ENCODE peak calls at places on chromosomes 2 and 18, in ten cellular contexts. T is ovary; O is breast epithelium; Y is OCI-LY7; I is CD8-positive, alpha-beta memory T cell; G is CD4-positive, alpha-beta T cell; C is pancreas; B is kidney; V is aorta; A is astrocyte. K is an unnamed sample. For H3K9me3, the result is how much of the 10 kb centered on the place peaks cover.

GRCh38 chr2:229714736-229715541 is 584 bp upstream of the DNER start:
- DNase-seq in T (no peak), O (no peak), Y (no peak), I (no peak), G (peak), C (peak), B (peak), V (peak), A (peak), K (no peak)

GRCh38 chr18:74945774-74946545 is 263.0 kb downstream of the PTGR3 start:
- DNase-seq in T (no peak), O (no peak), Y (no peak), I (no peak), G (no peak), C (no peak), B (no peak), V (no peak), A (peak), K (no peak)

GRCh38 chr2:226898925-226899324 is 63.1 kb downstream of the RHBDD1 start:
- DNase-seq in T (no peak), O (no peak), Y (no peak), I (no peak), G (no peak), C (no peak), B (no peak), V (no peak), A (no peak), K (no peak)

GRCh38 chr2:71610671-71611070 is 157.3 kb downstream of the DYSF start:
- DNase-seq in T (peak), O (peak), Y (no peak), I (no peak), G (no peak), C (no peak), B (peak), V (no peak), A (no peak), K (peak)

GRCh38 chr2:66189598-66189997 is 245.3 kb upstream of the MEIS1 start:
- DNase-seq in T (no peak), O (no peak), Y (no peak), I (no peak), G (no peak), C (no peak), B (no peak), V (no peak), A (no peak), K (no peak)

GRCh38 chr18:50469380-50469781 is 90.5 kb upstream of the MAPK4 start:
- DNase-seq in T (no peak), O (no peak), Y (no peak), I (no peak), G (no peak), C (no peak), B (no peak), V (peak), A (no peak), K (no peak)

GRCh38 chr2:97656905-97657587 is 6.8 kb downstream of the ACTR1B start:
- DNase-seq in T (no peak), O (no peak), Y (no peak), I (no peak), G (no peak), C (no peak), B (no peak), V (no peak), A (no peak), K (no peak)

GRCh38 chr2:98761267-98761781 is 30.4 kb upstream of the MGAT4A start:
- DNase-seq in T (no peak), O (no peak), Y (peak), I (no peak), G (peak), C (no peak), B (no peak), V (no peak), A (no peak), K (peak)

GRCh38 chr2:75844651-75845050 is 133.9 kb upstream of the GCFC2 start:
- DNase-seq in T (no peak), O (no peak), Y (no peak), I (no peak), G (no peak), C (no peak), B (no peak), V (no peak), A (peak), K (no peak)

GRCh38 chr2:159637988-159638501 is 21.7 kb upstream of the BAZ2B start:
- DNase-seq in T (no peak), O (no peak), Y (no peak), I (no peak), G (no peak), C (no peak), B (no peak), V (no peak), A (peak), K (no peak)

GRCh38 chr2:51638811-51639210 is 606.9 kb upstream of the NRXN1 start:
- DNase-seq in T (no peak), O (no peak), Y (no peak), I (no peak), G (no peak), C (no peak), B (no peak), V (no peak), A (no peak), K (no peak)

GRCh38 chr18:77702686-77703085 is 453.0 kb downstream of the GALR1 start:
- DNase-seq in T (no peak), O (no peak), Y (peak), I (no peak), G (no peak), C (no peak), B (no peak), V (no peak), A (no peak), K (no peak)

GRCh38 chr18:58313491-58314032 is 269.5 kb downstream of the NEDD4L start:
- DNase-seq in T (no peak), O (no peak), Y (no peak), I (no peak), G (no peak), C (peak), B (no peak), V (no peak), A (no peak), K (no peak)

GRCh38 chr18:13137939-13138821 is 80.4 kb upstream of the LDLRAD4 start:
- DNase-seq in T (peak), O (no peak), Y (no peak), I (peak), G (peak), C (no peak), B (no peak), V (peak), A (no peak), K (peak)

GRCh38 chr2:73292906-73293533 is 328 bp downstream of the EGR4 start:
- DNase-seq in T (no peak), O (no peak), Y (no peak), I (no peak), G (no peak), C (peak), B (peak), V (no peak), A (no peak), K (peak)

GRCh38 chr18:77001979-77002378 is 130.6 kb downstream of the MBP start:
- DNase-seq in T (no peak), O (no peak), Y (no peak), I (no peak), G (no peak), C (no peak), B (peak), V (no peak), A (no peak), K (no peak)

GRCh38 chr2:223969856-223970255 is 12.6 kb downstream of the MRPL44 start:
- DNase-seq in T (no peak), O (no peak), Y (no peak), I (no peak), G (no peak), C (no peak), B (no peak), V (no peak), A (peak), K (no peak)

GRCh38 chr2:19176977-19177376 is 181.4 kb downstream of the OSR1 start:
- DNase-seq in T (no peak), O (no peak), Y (no peak), I (no peak), G (no peak), C (no peak), B (no peak), V (no peak), A (peak), K (no peak)

GRCh38 chr18:11759456-11759855 is 70.4 kb downstream of the GNAL start:
- DNase-seq in T (no peak), O (no peak), Y (no peak), I (no peak), G (no peak), C (no peak), B (no peak), V (no peak), A (no peak), K (no peak)

GRCh38 chr2:28810384-28811285 is at the start of gene SPDYA:
- DNase-seq in T (peak), O (peak), Y (no peak), I (peak), G (peak), C (peak), B (peak), V (peak), A (peak), K (peak)

GRCh38 chr2:54894467-54894866 is 155.8 kb downstream of the RTN4 start:
- DNase-seq in T (no peak), O (no peak), Y (no peak), I (no peak), G (no peak), C (no peak), B (no peak), V (no peak), A (no peak), K (no peak)

GRCh38 chr2:33730801-33731200 is 131.7 kb upstream of the FAM98A start:
- DNase-seq in T (no peak), O (no peak), Y (no peak), I (no peak), G (no peak), C (no peak), B (no peak), V (no peak), A (no peak), K (no peak)

GRCh38 chr2:195672674-195673073 is 15.6 kb downstream of the SLC39A10 start:
- DNase-seq in T (no peak), O (no peak), Y (no peak), I (no peak), G (no peak), C (no peak), B (no peak), V (no peak), A (no peak), K (no peak)

GRCh38 chr2:2846379-2847130 is 515.5 kb upstream of the MYT1L start:
- DNase-seq in T (no peak), O (no peak), Y (no peak), I (no peak), G (no peak), C (peak), B (peak), V (no peak), A (no peak), K (no peak)
- H3K9me3 ChIP-seq in T (under half), O (under half), Y (under half), I (under half), G (under half), C (under half), B (under half), V (under half), A (under half), K (under half)

DNA sequence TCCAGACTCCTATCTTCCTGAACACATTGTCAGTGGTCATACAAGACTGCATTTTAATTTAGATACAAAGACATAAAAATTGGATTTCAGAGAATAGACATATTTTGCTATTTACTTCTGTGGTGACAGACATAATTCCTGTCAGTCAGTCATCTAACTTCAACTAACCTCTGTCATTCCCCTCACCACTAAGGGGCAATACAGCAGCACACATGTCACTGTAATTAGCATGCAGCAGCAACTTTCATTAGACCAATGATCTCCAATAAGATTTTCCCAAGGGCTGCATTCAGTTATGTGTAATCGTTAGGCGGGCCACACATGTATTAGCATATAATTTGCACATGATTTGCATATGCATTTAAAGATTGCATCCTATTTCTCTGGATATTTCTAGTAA is 624.5 kb downstream of the NR4A2 start:
- DNase-seq in T (no peak), O (no peak), Y (no peak), I (no peak), G (no peak), C (no peak), B (no peak), V (no peak), A (no peak), K (no peak)
- H3K9me3 ChIP-seq in T (under half), O (under half), Y (under half), I (under half), G (under half), C (under half), B (under half), V (under half), A (under half), K (under half)

GRCh38 chr2:44989176-44989575 is 20.1 kb downstream of the SIX2 start:
- DNase-seq in T (no peak), O (no peak), Y (no peak), I (no peak), G (no peak), C (no peak), B (no peak), V (no peak), A (no peak), K (no peak)
- H3K9me3 ChIP-seq in T (under half), O (under half), Y (under half), I (under half), G (under half), C (under half), B (under half), V (under half), A (under half), K (under half)

GRCh38 chr2:83103602-83104001 is 1355.5 kb downstream of the SUCLG1 start:
- DNase-seq in T (no peak), O (no peak), Y (no peak), I (no peak), G (no peak), C (no peak), B (no peak), V (no peak), A (peak), K (no peak)

GRCh38 chr2:83104202-83104601 is 1354.9 kb downstream of the SUCLG1 start:
- DNase-seq in T (no peak), O (no peak), Y (no peak), I (no peak), G (no peak), C (no peak), B (no peak), V (no peak), A (no peak), K (no peak)

DNA sequence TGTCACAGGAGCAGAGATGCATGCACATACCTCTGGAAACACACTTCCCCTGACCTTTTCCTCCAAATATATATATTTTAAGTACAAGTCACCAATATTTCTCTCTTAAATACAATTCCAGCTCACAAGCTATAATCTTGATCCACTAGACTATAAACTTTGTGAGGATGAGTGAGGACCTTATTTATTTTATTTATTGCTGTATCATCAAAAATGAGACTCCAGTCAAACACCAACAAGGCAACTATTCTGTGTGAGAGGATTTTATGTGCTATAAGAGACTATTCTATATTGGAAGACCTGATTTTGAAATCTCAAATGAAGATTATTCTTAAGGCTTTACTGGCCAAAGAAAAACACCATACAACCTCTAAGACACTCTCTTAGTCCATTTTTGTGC is 1352.2 kb downstream of the SUCLG1 start:
- DNase-seq in T (no peak), O (no peak), Y (no peak), I (no peak), G (no peak), C (no peak), B (no peak), V (no peak), A (no peak), K (no peak)
- H3K9me3 ChIP-seq in T (under half), O (under half), Y (under half), I (under half), G (under half), C (under half), B (under half), V (under half), A (under half), K (under half)

DNA sequence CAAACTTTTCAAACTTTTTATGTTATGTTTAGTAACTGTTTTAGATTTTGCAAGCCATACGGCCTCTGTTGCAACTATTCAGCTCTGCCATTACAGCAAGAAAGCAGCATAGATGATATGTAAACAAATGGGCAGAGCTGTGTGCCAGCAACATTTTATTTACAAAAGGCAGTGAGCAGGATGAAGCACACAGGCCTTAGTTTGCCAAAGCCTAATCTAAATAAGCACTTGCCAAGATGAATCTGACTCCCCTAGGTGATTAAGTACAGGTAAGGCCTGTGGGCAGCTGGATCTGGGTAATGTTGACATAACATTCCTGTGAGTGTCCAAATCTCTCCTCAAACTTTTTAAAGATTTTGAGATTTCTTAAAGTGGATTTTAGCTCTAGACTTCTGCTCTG is 32.3 kb upstream of the MRPS9 start:
- DNase-seq in T (no peak), O (no peak), Y (no peak), I (no peak), G (no peak), C (no peak), B (no peak), V (no peak), A (no peak), K (no peak)
- H3K9me3 ChIP-seq in T (under half), O (under half), Y (under half), I (under half), G (under half), C (under half), B (under half), V (under half), A (under half), K (under half)

DNA sequence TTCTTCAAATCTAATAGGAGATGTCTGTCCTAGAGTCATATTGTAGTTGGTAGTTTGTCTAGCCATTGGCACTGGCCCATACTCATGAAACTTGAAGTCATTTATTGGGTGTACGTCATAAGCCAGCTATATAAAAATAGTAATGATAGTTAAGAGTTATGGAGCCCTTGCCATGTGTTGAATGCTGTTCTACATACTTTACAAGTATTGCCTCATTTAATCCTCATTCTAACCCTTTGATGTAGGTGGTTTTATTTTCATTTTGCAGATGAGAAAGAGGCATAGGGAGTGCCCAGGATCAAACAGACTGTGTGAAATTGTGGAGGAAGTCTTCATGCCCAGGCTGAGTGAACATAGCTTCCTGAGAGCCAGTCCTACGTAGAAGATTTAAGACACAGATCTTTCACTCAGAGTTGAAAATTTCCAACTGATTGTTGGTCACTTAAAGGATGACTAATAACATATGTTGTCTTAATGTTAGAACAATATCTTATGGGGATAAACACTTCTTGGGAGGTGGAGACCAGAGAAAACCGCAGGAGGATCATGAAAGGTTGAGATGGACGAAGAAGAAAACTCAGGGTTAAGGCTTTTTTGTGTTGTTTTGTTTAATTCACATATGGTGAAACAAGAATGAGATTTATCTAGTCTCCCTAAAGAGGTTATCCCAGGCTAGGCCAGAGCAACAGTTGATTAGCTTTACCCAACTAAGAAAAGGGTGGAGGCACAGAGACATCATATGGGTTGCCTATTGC is 156.0 kb downstream of the CERS6 start:
- DNase-seq in T (no peak), O (no peak), Y (no peak), I (no peak), G (no peak), C (no peak), B (no peak), V (no peak), A (no peak), K (no peak)
- H3K9me3 ChIP-seq in T (under half), O (under half), Y (under half), I (under half), G (under half), C (under half), B (under half), V (under half), A (under half), K (under half)

GRCh38 chr2:6846540-6846939 is 19.2 kb downstream of the CMPK2 start:
- DNase-seq in T (no peak), O (no peak), Y (no peak), I (no peak), G (no peak), C (no peak), B (no peak), V (no peak), A (no peak), K (no peak)
- H3K9me3 ChIP-seq in T (under half), O (half or more), Y (under half), I (under half), G (half or more), C (under half), B (under half), V (under half), A (under half), K (under half)

GRCh38 chr2:3041841-3042600 is 335.6 kb downstream of the EIPR1 start:
- DNase-seq in T (no peak), O (no peak), Y (no peak), I (no peak), G (no peak), C (peak), B (no peak), V (no peak), A (no peak), K (no peak)

GRCh38 chr2:3042601-3043585 is 334.7 kb downstream of the EIPR1 start:
- DNase-seq in T (no peak), O (no peak), Y (no peak), I (no peak), G (no peak), C (no peak), B (no peak), V (no peak), A (no peak), K (no peak)

GRCh38 chr2:3040819-3041218 is 336.8 kb downstream of the EIPR1 start:
- DNase-seq in T (no peak), O (no peak), Y (no peak), I (no peak), G (no peak), C (no peak), B (no peak), V (no peak), A (no peak), K (no peak)

GRCh38 chr2:3040066-3040428 is 337.6 kb downstream of the EIPR1 start:
- DNase-seq in T (no peak), O (no peak), Y (no peak), I (no peak), G (no peak), C (no peak), B (no peak), V (no peak), A (no peak), K (no peak)

DNA sequence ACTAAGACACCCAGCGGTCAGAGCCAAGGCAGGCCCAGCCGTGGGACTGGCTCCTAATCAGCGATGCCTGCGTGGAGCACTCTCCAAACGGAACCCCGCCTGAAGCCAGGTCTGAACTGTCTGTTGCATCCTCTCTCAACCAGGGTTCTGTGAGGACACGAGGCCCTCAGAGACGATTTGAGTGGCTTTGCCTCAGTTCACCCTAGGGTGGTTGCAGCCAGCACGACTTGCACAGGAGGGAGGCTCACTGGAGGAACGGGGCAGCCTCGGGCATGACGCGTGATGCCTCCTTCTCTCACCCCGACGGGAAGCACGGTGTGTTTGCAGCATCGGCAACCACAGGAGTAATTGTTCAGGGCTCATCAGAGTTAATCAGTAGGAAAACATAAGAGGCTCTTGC is 336.4 kb downstream of the EIPR1 start:
- DNase-seq in T (no peak), O (no peak), Y (no peak), I (no peak), G (no peak), C (no peak), B (no peak), V (no peak), A (no peak), K (no peak)
- H3K9me3 ChIP-seq in T (under half), O (under half), Y (under half), I (under half), G (under half), C (under half), B (under half), V (under half), A (under half), K (under half)

K was measured in T-helper 17 cell.